ENCODE peak calls at places on chromosomes 12 and 14, in eight cellular contexts. Z is activated CD4-positive, CD25-positive, alpha-beta regulatory T cell treated with anti-CD3 and anti-CD28 coated beads, Interleukin-2, amount 50 U/mL, for 16 hours; E is astrocyte of the spinal cord; R is activated gamma-delta T cell treated with anti-CD3 and anti-CD28 coated beads, Interleukin-2, amount 50 U/mL, for 16 hours; I is GM13977; G is epithelial cell of esophagus; A is fibroblast of the aortic adventitia; B is stimulated activated CD4-positive, alpha-beta T cell treated with anti-CD3 and anti-CD28 coated beads, Interleukin-2, amount 100 ng/mL, for 24 hours. M is an unnamed sample.

GRCh38 chr12:4246116-4246515 is 27.4 kb upstream of the CCND2 start:
- DNase-seq in Z (no peak), E (no peak), R (no peak), I (peak; percentile 77), G (no peak), A (no peak), B (no peak), M (no peak)

GRCh38 chr12:90991952-90992465 is 12.8 kb downstream of the EPYC start:
- DNase-seq in Z (no peak), E (no peak), R (no peak), I (no peak), G (no peak), A (no peak), B (no peak), M (no peak)

GRCh38 chr12:132163911-132164288 is 19.6 kb downstream of the NOC4L start:
- DNase-seq in Z (no peak), E (no peak), R (no peak), I (no peak), G (no peak), A (no peak), B (no peak), M (no peak)

GRCh38 chr12:64116969-64117368 is 105.1 kb downstream of the KICS2 start:
- DNase-seq in Z (no peak), E (no peak), R (no peak), I (no peak), G (no peak), A (no peak), B (no peak), M (no peak)

GRCh38 chr14:101564819-101565698 is 3.8 kb downstream of the DIO3 start:
- DNase-seq in Z (no peak), E (no peak), R (no peak), I (no peak), G (no peak), A (no peak), B (no peak), M (no peak)

GRCh38 chr14:53152627-53152908 is 555 bp downstream of the DDHD1 start:
- DNase-seq in Z (no peak), E (no peak), R (no peak), I (no peak), G (no peak), A (no peak), B (no peak), M (no peak)

GRCh38 chr12:11615481-11615880 is 34.0 kb upstream of the ETV6 start:
- DNase-seq in Z (no peak), E (no peak), R (no peak), I (no peak), G (no peak), A (no peak), B (no peak), M (no peak)

GRCh38 chr12:68393398-68393797 is 61.2 kb upstream of the MDM1 start:
- DNase-seq in Z (no peak), E (no peak), R (no peak), I (no peak), G (no peak), A (no peak), B (no peak), M (no peak)

GRCh38 chr14:68950111-68950510 is 29.0 kb downstream of the ACTN1 start:
- DNase-seq in Z (no peak), E (no peak), R (no peak), I (no peak), G (peak; percentile 77), A (peak; percentile 54), B (no peak), M (no peak)

GRCh38 chr14:103391048-103391447 is 5.8 kb downstream of the MARK3 start:
- DNase-seq in Z (no peak), E (peak; percentile 84), R (peak; percentile 17), I (peak; percentile 55), G (peak; percentile 46), A (peak; percentile 85), B (peak; percentile 48), M (peak; percentile 9)

M was measured in activated T-cell treated with anti-CD3 and anti-CD28 coated beads, Interleukin-2, amount 50 U/mL, for 4 hours.